ENCODE peak calls at places on chromosome 15, in seven cellular contexts. Q is omental fat pad; V is HFFc6; A is activated naive CD4-positive, alpha-beta T cell treated with Interleukin-2 at 50 U/mL for 16 hours; D is posterior vena cava; S is coronary artery; R is stimulated activated CD8-positive, alpha-beta memory T cell treated with anti-CD3 and anti-CD28 coated beads, Interleukin-15, amount 100 ng/mL, for 1 hour. J is an unnamed sample.
A peak's percentile ranks its signal among the peaks of the same experiment; 100 is the strongest.

GRCh38 chr15:45689616-45690015 is 54.8 kb downstream of the SQOR start:
- DNase-seq in Q (no peak), V (no peak), A (no peak), D (no peak), S (no peak), R (no peak), J (no peak)

GRCh38 chr15:69718916-69719315 is 266.3 kb downstream of the RPLP1 start:
- DNase-seq in Q (no peak), V (no peak), A (no peak), D (no peak), S (no peak), R (no peak), J (peak; percentile 18)

GRCh38 chr15:63089260-63090043 is 32.2 kb upstream of the LACTB start:
- DNase-seq in Q (no peak), V (peak; percentile 84), A (no peak), D (no peak), S (no peak), R (no peak), J (no peak)

GRCh38 chr15:47862402-47862801 is 145.1 kb downstream of the SEMA6D start:
- DNase-seq in Q (no peak), V (no peak), A (no peak), D (no peak), S (no peak), R (no peak), J (no peak)

GRCh38 chr15:100125627-100126231 is 216.0 kb downstream of the ADAMTS17 start:
- DNase-seq in Q (no peak), V (no peak), A (no peak), D (peak; percentile 92), S (peak; percentile 81), R (no peak), J (no peak)

GRCh38 chr15:88649286-88649733 is 10.5 kb downstream of the ISG20 start:
- DNase-seq in Q (no peak), V (peak; percentile 61), A (peak; percentile 77), D (peak; percentile 79), S (peak; percentile 63), R (no peak), J (peak; percentile 35)

GRCh38 chr15:88708256-88709054 is 69.6 kb downstream of the ISG20 start:
- DNase-seq in Q (no peak), V (peak; percentile 5), A (no peak), D (peak; percentile 88), S (no peak), R (no peak), J (no peak)

GRCh38 chr15:82810061-82810862 is 834 bp downstream of the WHAMM start:
- DNase-seq in Q (no peak), V (peak; percentile 29), A (no peak), D (peak; percentile 85), S (no peak), R (no peak), J (no peak)

GRCh38 chr15:57171414-57171813 is 204.9 kb upstream of the CGNL1 start:
- DNase-seq in Q (no peak), V (no peak), A (no peak), D (no peak), S (no peak), R (no peak), J (no peak)

GRCh38 chr15:48451241-48451640 is 120.0 kb downstream of the DUT start:
- DNase-seq in Q (no peak), V (no peak), A (no peak), D (no peak), S (no peak), R (no peak), J (no peak)

GRCh38 chr15:40743466-40743865 is 11.6 kb downstream of the RMDN3 start:
- DNase-seq in Q (no peak), V (no peak), A (no peak), D (no peak), S (no peak), R (no peak), J (no peak)

GRCh38 chr15:73997986-73998385 is 3.5 kb downstream of the PML start:
- DNase-seq in Q (no peak), V (no peak), A (no peak), D (peak; percentile 78), S (no peak), R (no peak), J (no peak)

GRCh38 chr15:65883571-65883970 is 14.3 kb downstream of the RAB11A start:
- DNase-seq in Q (no peak), V (no peak), A (no peak), D (no peak), S (no peak), R (no peak), J (no peak)

GRCh38 chr15:88647362-88648105 is 8.7 kb downstream of the ISG20 start:
- DNase-seq in Q (no peak), V (no peak), A (peak; percentile 1), D (peak; percentile 74), S (peak; percentile 63), R (no peak), J (no peak)

GRCh38 chr15:55960946-55961345 is 32.5 kb downstream of the NEDD4 start:
- DNase-seq in Q (no peak), V (no peak), A (no peak), D (no peak), S (no peak), R (no peak), J (no peak)

GRCh38 chr15:74197176-74197965 is 5.2 kb downstream of the STRA6 start:
- DNase-seq in Q (no peak), V (no peak), A (no peak), D (no peak), S (no peak), R (no peak), J (no peak)

GRCh38 chr15:42080585-42081462 is 13.5 kb downstream of the PLA2G4D start:
- DNase-seq in Q (no peak), V (no peak), A (no peak), D (no peak), S (peak; percentile 57), R (no peak), J (no peak)

GRCh38 chr15:73941044-73941443 is 14.8 kb downstream of the LOXL1 start:
- DNase-seq in Q (no peak), V (peak; percentile 83), A (no peak), D (peak; percentile 84), S (peak; percentile 90), R (no peak), J (no peak)

GRCh38 chr15:68768321-68768720 is 52.4 kb downstream of the ANP32A start:
- DNase-seq in Q (no peak), V (peak; percentile 55), A (no peak), D (no peak), S (no peak), R (no peak), J (no peak)

J was measured in central memory CD8-positive, alpha-beta T cell.